ENCODE peak calls at places on chromosomes 6 and 20, in eight cellular contexts. M is mammary epithelial cell, Y is neural progenitor cell, O is AG04450, I is cardiac muscle cell, N is body of pancreas, D is endothelial cell of umbilical vein, Z is heart left ventricle. A is an unnamed sample. For H3K27me3, the result is how much of the 10 kb centered on the place peaks cover.

GRCh38 chr6:112457891-112458290 is 110.8 kb downstream of the RFPL4B start:
- DNase-seq in D (no peak), I (no peak), O (no peak), M (no peak), Y (no peak), N (no peak), Z (no peak), A (no peak)

GRCh38 chr6:94673251-94673650 is 904.1 kb upstream of the MANEA start:
- DNase-seq in M (no peak), I (no peak), D (no peak), Z (no peak), N (no peak), Y (no peak), O (no peak), A (no peak)

GRCh38 chr6:166655713-166656265 is 28.7 kb upstream of the RPS6KA2 start:
- DNase-seq in O (no peak), M (no peak), Z (no peak), D (no peak), Y (no peak), N (no peak), I (no peak), A (no peak)

GRCh38 chr6:21189721-21190120 is 403.8 kb upstream of the SOX4 start:
- DNase-seq in I (no peak), D (no peak), Z (no peak), Y (no peak), N (no peak), M (no peak), O (no peak), A (no peak)

GRCh38 chr20:61640171-61640570 is 388.1 kb downstream of the CDH4 start:
- DNase-seq in N (no peak), O (no peak), D (no peak), M (no peak), Z (no peak), I (no peak), Y (no peak), A (no peak)

GRCh38 chr20:57661201-57662027 is 41.2 kb upstream of the ZBP1 start:
- DNase-seq in O (no peak), N (peak), Y (no peak), I (no peak), Z (peak), M (no peak), D (no peak), A (no peak)

GRCh38 chr20:58870293-58871014 is 17.9 kb downstream of the GNAS start:
- DNase-seq in M (peak), O (no peak), D (peak), N (peak), Y (peak), Z (peak), I (peak), A (peak)

GRCh38 chr6:43495409-43495941 is 14.7 kb downstream of the LRRC73 start:
- DNase-seq in M (peak), N (no peak), O (no peak), I (no peak), Z (no peak), Y (no peak), D (no peak), A (no peak)

GRCh38 chr6:41668968-41669367 is 30.7 kb downstream of the MDFI start:
- DNase-seq in Y (no peak), Z (no peak), O (no peak), N (no peak), I (no peak), D (no peak), M (no peak), A (no peak)

GRCh38 chr20:31476313-31476623 is 1.2 kb downstream of the REM1 start:
- DNase-seq in I (no peak), M (no peak), O (no peak), Y (no peak), N (no peak), Z (no peak), D (no peak), A (no peak)

GRCh38 chr6:94988701-94989100 is 588.6 kb upstream of the MANEA start:
- DNase-seq in D (no peak), N (no peak), Y (no peak), M (no peak), I (no peak), Z (no peak), O (no peak), A (no peak)

GRCh38 chr20:10747019-10747418 is 73.2 kb upstream of the JAG1 start:
- DNase-seq in Y (peak), N (no peak), I (no peak), D (no peak), M (no peak), O (no peak), Z (no peak), A (no peak)

GRCh38 chr6:170231496-170232185 is 59.2 kb downstream of the DLL1 start:
- DNase-seq in N (no peak), Z (peak), O (no peak), M (peak), Y (peak), D (no peak), I (no peak), A (no peak)

GRCh38 chr6:166907373-166907841 is 48.9 kb downstream of the RNASET2 start:
- DNase-seq in D (no peak), O (no peak), Y (no peak), N (no peak), I (no peak), Z (no peak), M (no peak), A (no peak)

GRCh38 chr6:38673397-38674165 is 29.4 kb downstream of the GLO1 start:
- DNase-seq in N (no peak), D (peak), Z (no peak), O (no peak), I (no peak), Y (no peak), M (no peak), A (no peak)

GRCh38 chr20:41172296-41173140 is 35.2 kb downstream of the PLCG1 start:
- DNase-seq in N (peak), Y (no peak), I (no peak), Z (peak), D (no peak), O (no peak), M (no peak), A (no peak)

GRCh38 chr6:92945799-92946198 is 473.6 kb downstream of the EPHA7 start:
- DNase-seq in Y (no peak), M (peak), N (no peak), Z (no peak), O (no peak), I (no peak), D (peak), A (no peak)

GRCh38 chr6:100289285-100289684 is 175.4 kb downstream of the SIM1 start:
- DNase-seq in Z (no peak), O (no peak), Y (no peak), I (no peak), M (no peak), N (no peak), D (no peak), A (no peak)

GRCh38 chr6:43944908-43945777 is 175.1 kb downstream of the VEGFA start:
- DNase-seq in Z (no peak), D (no peak), N (no peak), Y (no peak), I (no peak), M (no peak), O (no peak), A (no peak)

GRCh38 chr6:108561742-108562502 is 1.2 kb downstream of the FOXO3 start:
- DNase-seq in N (peak), I (peak), D (peak), O (no peak), M (peak), Z (no peak), Y (peak), A (no peak)

GRCh38 chr20:58555078-58555765 is 40.0 kb upstream of the APCDD1L start:
- DNase-seq in I (no peak), Y (no peak), M (peak), N (no peak), O (peak), Z (no peak), D (peak), A (peak)

GRCh38 chr20:47704746-47705496 is 80.4 kb downstream of the SULF2 start:
- DNase-seq in D (no peak), Y (no peak), N (no peak), M (peak), I (no peak), O (no peak), Z (peak), A (no peak)

GRCh38 chr6:116881236-116881635 is 4.2 kb downstream of the RFX6 start:
- DNase-seq in D (no peak), Z (no peak), M (no peak), Y (no peak), O (no peak), I (no peak), N (no peak), A (no peak)

GRCh38 chr20:35902545-35902941 is 51.8 kb downstream of the SCAND1 start:
- DNase-seq in D (no peak), I (no peak), N (no peak), O (no peak), Z (no peak), M (peak), Y (no peak), A (no peak)

GRCh38 chr6:135567375-135568083 is 70.0 kb upstream of the AHI1 start:
- DNase-seq in M (no peak), Y (no peak), D (no peak), O (no peak), N (no peak), Z (no peak), I (no peak), A (no peak)

GRCh38 chr6:138600726-138601125 is 101.4 kb upstream of the NHSL1 start:
- DNase-seq in Z (no peak), M (peak), D (no peak), O (no peak), I (no peak), N (no peak), Y (no peak), A (peak)

GRCh38 chr20:17622851-17623508 is 53.1 kb downstream of the DSTN start:
- DNase-seq in D (no peak), Y (no peak), N (peak), O (no peak), I (no peak), Z (peak), M (no peak), A (no peak)

GRCh38 chr6:87700729-87701675 is 1.0 kb downstream of the AKIRIN2 start:
- DNase-seq in O (no peak), Z (peak), D (peak), M (peak), Y (peak), I (peak), N (peak), A (peak)

GRCh38 chr6:130240232-130240631 is 17.5 kb upstream of the SAMD3 start:
- DNase-seq in Z (no peak), D (no peak), O (peak), M (peak), I (no peak), N (no peak), Y (no peak), A (peak)

GRCh38 chr20:9532069-9532809 is 17.8 kb downstream of the LAMP5 start:
- DNase-seq in N (no peak), O (no peak), I (no peak), Y (no peak), D (no peak), M (peak), Z (no peak), A (no peak)

GRCh38 chr6:41964201-41964887 is 22.7 kb upstream of the CCND3 start:
- DNase-seq in M (no peak), D (no peak), O (no peak), Z (no peak), N (no peak), Y (no peak), I (no peak), A (no peak)

GRCh38 chr6:67606905-67607828 is 1027.9 kb upstream of the ADGRB3 start:
- DNase-seq in D (peak), Y (no peak), Z (no peak), I (no peak), M (no peak), O (no peak), N (no peak), A (peak)

GRCh38 chr6:52610745-52611355 is 34.0 kb upstream of the TRAM2 start:
- DNase-seq in O (no peak), D (no peak), M (peak), Z (no peak), N (no peak), Y (no peak), I (no peak), A (no peak)

GRCh38 chr6:139367810-139368321 is 6.6 kb downstream of the CITED2 start:
- DNase-seq in I (peak), M (no peak), Y (peak), D (peak), O (no peak), Z (no peak), N (no peak), A (peak)

GRCh38 chr6:133778414-133778813 is 110.5 kb upstream of the TCF21 start:
- DNase-seq in Z (no peak), O (peak), N (no peak), M (peak), I (no peak), D (no peak), Y (no peak), A (peak)

GRCh38 chr6:91672201-91672600 is 1085.3 kb upstream of the MAP3K7 start:
- DNase-seq in O (no peak), M (no peak), N (no peak), D (no peak), I (no peak), Y (no peak), Z (no peak), A (no peak)

GRCh38 chr6:41224800-41225199 is 3.3 kb upstream of the TREML4 start:
- DNase-seq in M (no peak), D (no peak), O (no peak), I (no peak), N (no peak), Y (no peak), Z (no peak), A (no peak)

GRCh38 chr6:2783188-2783957 is 18.2 kb downstream of the WRNIP1 start:
- DNase-seq in O (no peak), Z (no peak), D (peak), Y (peak), M (no peak), I (no peak), N (no peak), A (no peak)
- H3K27ac ChIP-seq in O (no peak), Z (no peak), D (peak), Y (no peak), M (no peak), I (no peak), N (no peak), A (no peak)

DNA sequence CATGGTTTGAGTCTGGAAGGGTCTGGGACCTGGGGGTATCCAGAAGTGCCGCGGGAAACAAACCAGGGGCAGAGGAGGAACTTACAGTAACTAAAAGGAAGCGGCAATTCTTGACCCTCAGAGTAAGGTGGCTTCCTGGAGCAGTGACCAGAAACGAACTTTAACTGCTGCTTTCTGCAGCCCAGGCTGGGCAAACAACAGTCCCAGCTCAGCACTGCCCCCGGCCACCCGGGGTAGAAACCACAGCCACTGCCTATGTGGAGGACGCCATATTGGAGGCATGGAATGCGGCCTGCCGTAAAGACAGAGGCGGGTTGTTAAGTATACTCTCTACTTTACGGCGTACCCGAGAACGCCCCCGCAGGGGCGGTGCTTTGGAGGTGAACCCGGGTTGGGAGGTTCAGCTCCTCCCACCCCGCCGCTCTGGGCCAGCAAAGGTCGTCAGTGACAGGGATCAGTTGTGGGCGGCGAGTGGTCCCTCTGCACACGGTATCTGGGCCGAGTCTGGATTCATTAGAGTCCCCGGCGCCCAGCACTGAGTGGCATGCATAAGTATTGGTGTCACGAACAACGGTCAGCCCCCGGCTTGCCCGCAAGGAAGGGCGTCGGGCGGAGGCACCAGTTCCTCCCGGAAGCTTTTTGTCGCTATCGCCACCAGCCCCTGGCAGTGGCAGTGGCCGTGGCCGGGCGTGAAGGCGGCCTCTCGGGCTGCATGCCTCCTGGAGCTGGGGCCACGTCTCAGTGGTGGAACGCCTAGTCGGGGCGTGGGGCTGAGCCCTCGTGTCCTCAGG is at the start of gene PDSS2:
- DNase-seq in M (peak), D (peak), O (peak), Y (peak), Z (peak), I (peak), N (peak), A (peak)
- TF ChIP-seq CTCF in M (peak), D (peak), O (peak), Y (peak), Z (peak), I (peak), N (peak), A (peak)

DNA sequence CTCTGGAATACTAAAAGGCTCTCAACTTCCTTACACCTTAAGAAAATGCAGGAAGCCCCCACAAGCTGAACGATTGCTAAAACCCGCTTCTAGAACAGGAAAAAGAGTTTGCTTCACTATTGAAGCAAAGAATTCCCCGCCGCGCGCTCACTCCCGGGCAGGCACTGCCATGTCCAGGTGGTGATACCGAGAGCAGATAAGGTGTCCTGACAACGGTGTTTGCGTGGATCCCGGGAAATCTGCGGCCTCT is 1.1 kb downstream of the RRAGD start:
- DNase-seq in O (no peak), I (no peak), D (no peak), M (peak), Z (no peak), N (peak), Y (no peak), A (no peak)
- H3K27me3 ChIP-seq in O (under half), I (under half), D (half or more), M (under half), Z (under half), N (under half), Y (under half), A (under half)

DNA sequence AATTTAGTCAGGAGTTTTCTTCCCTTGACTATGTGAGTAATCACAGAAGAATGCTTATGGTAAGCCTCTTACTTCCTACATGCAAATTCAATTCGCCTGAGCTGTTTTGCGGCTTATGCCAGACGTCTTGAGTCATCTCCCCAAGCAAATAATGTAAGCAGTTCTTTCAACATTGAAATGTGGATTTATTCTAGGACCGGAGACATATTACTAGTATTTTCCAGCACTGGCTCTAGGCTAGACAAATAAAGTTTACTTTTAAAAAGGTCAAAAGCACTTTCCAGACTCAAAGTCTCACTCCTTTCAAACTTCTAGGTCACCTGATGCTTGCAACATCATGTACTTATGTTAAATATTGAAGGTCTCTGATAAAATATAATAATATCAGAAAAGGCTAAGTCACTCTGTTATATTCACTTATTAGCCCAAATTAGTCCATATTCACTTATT is 38.1 kb upstream of the NOX3 start:
- DNase-seq in M (peak), Y (no peak), O (peak), D (peak), I (no peak), N (no peak), Z (no peak), A (peak)
- H3K27ac ChIP-seq in M (peak), Y (no peak), O (peak), D (peak), I (no peak), N (no peak), Z (peak), A (peak)

A was measured in brain microvascular endothelial cell.